ENCODE peak calls at places on chromosomes 1 and 21, in eight cellular contexts. P is GM23338, O is pancreas, D is colonic mucosa, L is endothelial cell of umbilical vein, Z is ovary, S is H9, J is right lobe of liver. X is an unnamed sample. For H3K4me1, the result is how much of the 10 kb centered on the place peaks cover.

GRCh38 chr1:63624911-63625310 is 31.7 kb downstream of the PGM1 start:
- DNase-seq in P (no peak), D (no peak), J (no peak), S (no peak), L (no peak), O (no peak), Z (no peak), X (no peak)

GRCh38 chr1:1024421-1025415 is 4.8 kb downstream of the AGRN start:
- DNase-seq in D (no peak), Z (no peak), S (peak), J (no peak), O (peak), L (no peak), P (peak), X (peak)

GRCh38 chr21:35236090-35236489 is 187.0 kb upstream of the RUNX1 start:
- DNase-seq in L (no peak), O (no peak), D (no peak), J (no peak), Z (no peak), P (no peak), S (no peak), X (no peak)

GRCh38 chr1:231724876-231725647 is 98.5 kb downstream of the DISC1 start:
- DNase-seq in L (peak), P (peak), O (no peak), S (peak), D (peak), Z (no peak), J (no peak), X (no peak)

GRCh38 chr1:4083171-4084052 is 183.3 kb upstream of the C1orf174 start:
- DNase-seq in S (no peak), Z (no peak), L (no peak), J (no peak), P (no peak), O (no peak), D (no peak), X (no peak)

GRCh38 chr1:39238476-39238875 is 34.0 kb downstream of the MACF1 start:
- DNase-seq in L (peak), S (no peak), D (no peak), P (no peak), J (no peak), Z (peak), O (no peak), X (no peak)

GRCh38 chr1:110310300-110310699 is 28.9 kb upstream of the RBM15 start:
- DNase-seq in Z (no peak), O (no peak), J (no peak), S (no peak), D (no peak), P (no peak), L (no peak), X (no peak)

GRCh38 chr1:54080598-54081049 is 27.2 kb downstream of the TCEANC2 start:
- DNase-seq in J (no peak), P (no peak), D (no peak), Z (no peak), S (no peak), O (no peak), L (no peak), X (no peak)

GRCh38 chr1:190540366-190540765 is 62.7 kb upstream of the BRINP3 start:
- DNase-seq in L (no peak), S (no peak), D (no peak), O (no peak), J (no peak), P (peak), Z (no peak), X (no peak)

GRCh38 chr1:108570128-108570527 is 10.2 kb downstream of the EEIG2 start:
- DNase-seq in S (peak), Z (no peak), D (no peak), P (peak), L (no peak), J (no peak), O (no peak), X (no peak)

GRCh38 chr1:24501371-24502167 is 1.1 kb upstream of the RCAN3 start:
- DNase-seq in S (no peak), L (no peak), Z (no peak), O (no peak), D (peak), P (peak), J (no peak), X (no peak)

GRCh38 chr1:231160851-231161710 is 777 bp upstream of the TRIM67 start:
- DNase-seq in O (no peak), D (no peak), P (peak), L (no peak), J (no peak), S (no peak), Z (no peak), X (peak)

GRCh38 chr21:44930543-44930981 is 9.3 kb upstream of the SLX9 start:
- DNase-seq in S (no peak), J (no peak), P (no peak), L (no peak), D (peak), Z (no peak), O (peak), X (peak)

GRCh38 chr1:4600615-4601460 is 53.6 kb upstream of the AJAP1 start:
- DNase-seq in P (no peak), O (no peak), J (no peak), L (no peak), D (no peak), Z (no peak), S (peak), X (peak)

GRCh38 chr21:45089964-45090363 is 15.6 kb downstream of the ADARB1 start:
- DNase-seq in Z (no peak), L (no peak), S (no peak), D (no peak), J (no peak), P (no peak), O (no peak), X (no peak)

GRCh38 chr1:206467915-206468314 is 2.4 kb upstream of the IKBKE start:
- DNase-seq in S (no peak), Z (no peak), D (no peak), O (no peak), P (no peak), J (peak), L (no peak), X (no peak)

GRCh38 chr1:236066828-236067386 is 2.0 kb upstream of the NID1 start:
- DNase-seq in S (no peak), P (peak), J (peak), O (peak), D (peak), Z (peak), L (no peak), X (no peak)

GRCh38 chr21:42019101-42019605 is 9.0 kb upstream of the ZBTB21 start:
- DNase-seq in S (no peak), D (no peak), O (no peak), Z (no peak), L (no peak), J (no peak), P (no peak), X (no peak)

GRCh38 chr1:154608522-154609294 is 722 bp upstream of the ADAR start:
- DNase-seq in P (peak), L (peak), J (peak), O (peak), D (peak), S (peak), Z (no peak), X (peak)

GRCh38 chr21:33754493-33754892 is 112.2 kb downstream of the ITSN1 start:
- DNase-seq in S (no peak), P (no peak), D (no peak), Z (no peak), J (no peak), L (no peak), O (no peak), X (no peak)

GRCh38 chr1:116735246-116735645 is 19.0 kb upstream of the CD2 start:
- DNase-seq in P (no peak), O (no peak), S (no peak), L (no peak), J (no peak), Z (no peak), D (no peak), X (no peak)

GRCh38 chr1:29355375-29355774 is 119.1 kb downstream of the PTPRU start:
- DNase-seq in S (peak), D (no peak), Z (no peak), P (no peak), O (no peak), L (no peak), J (no peak), X (no peak)

GRCh38 chr1:240152611-240153297 is 61.1 kb downstream of the FMN2 start:
- DNase-seq in S (no peak), D (no peak), Z (no peak), O (no peak), L (no peak), J (no peak), P (no peak), X (no peak)

GRCh38 chr1:221174598-221174997 is 295.4 kb downstream of the HLX start:
- DNase-seq in L (no peak), Z (no peak), J (peak), S (peak), D (no peak), P (peak), O (no peak), X (no peak)

GRCh38 chr1:164806531-164806930 is 247.5 kb downstream of the PBX1 start:
- DNase-seq in P (no peak), L (no peak), S (no peak), O (peak), J (no peak), Z (no peak), D (no peak), X (no peak)

GRCh38 chr1:106768077-106768476 is 288.4 kb upstream of the PRMT6 start:
- DNase-seq in L (no peak), Z (no peak), S (no peak), O (no peak), P (no peak), D (no peak), J (no peak), X (no peak)

GRCh38 chr1:17569200-17570139 is 30.0 kb downstream of the ARHGEF10L start:
- DNase-seq in Z (peak), O (peak), S (no peak), J (peak), D (peak), L (no peak), P (no peak), X (peak)

GRCh38 chr1:117673405-117673804 is 67.6 kb downstream of the TENT5C start:
- DNase-seq in O (no peak), Z (no peak), D (peak), P (no peak), L (no peak), J (no peak), S (no peak), X (no peak)

GRCh38 chr1:100926240-100926639 is 30.4 kb downstream of the SLC30A7 start:
- DNase-seq in S (no peak), O (no peak), Z (no peak), L (no peak), D (no peak), J (no peak), P (no peak), X (no peak)

GRCh38 chr1:44035726-44036408 is 4.6 kb upstream of the SLC6A9 start:
- DNase-seq in D (no peak), O (no peak), S (peak), Z (no peak), P (no peak), J (peak), L (no peak), X (peak)

GRCh38 chr21:33478858-33479678 is 706 bp downstream of the TMEM50B start:
- DNase-seq in D (peak), J (peak), P (peak), Z (no peak), S (peak), L (peak), O (peak), X (peak)

GRCh38 chr1:8137406-8138244 is 111.5 kb upstream of the ERRFI1 start:
- DNase-seq in O (no peak), D (no peak), S (no peak), P (no peak), Z (peak), J (no peak), L (peak), X (no peak)

GRCh38 chr1:74673351-74674111 is at the start of gene ERICH3:
- DNase-seq in D (no peak), P (peak), O (no peak), Z (no peak), S (peak), L (no peak), J (peak), X (peak)

GRCh38 chr1:201156346-201156745 is 2.1 kb upstream of the TMEM9 start:
- DNase-seq in L (no peak), S (no peak), D (no peak), J (no peak), Z (no peak), O (no peak), P (no peak), X (no peak)

GRCh38 chr1:240245629-240246020 is 153.9 kb downstream of the FMN2 start:
- DNase-seq in O (no peak), D (no peak), Z (no peak), J (no peak), S (no peak), L (no peak), P (no peak), X (no peak)

GRCh38 chr1:98264727-98265126 is 343.9 kb upstream of the DPYD start:
- DNase-seq in L (no peak), P (no peak), D (no peak), O (no peak), S (no peak), J (no peak), Z (no peak), X (no peak)

GRCh38 chr1:5639323-5639722 is 352.9 kb downstream of the NPHP4 start:
- DNase-seq in L (no peak), D (no peak), S (peak), P (no peak), Z (no peak), O (no peak), J (no peak), X (no peak)

GRCh38 chr21:42097860-42098259 is 26.7 kb downstream of the UMODL1 start:
- DNase-seq in O (no peak), P (no peak), Z (no peak), J (peak), S (no peak), D (peak), L (peak), X (peak)

GRCh38 chr1:30319765-30320580 is 403.4 kb downstream of the MATN1 start:
- DNase-seq in S (no peak), J (no peak), Z (no peak), O (no peak), L (no peak), P (no peak), D (no peak), X (no peak)

GRCh38 chr1:3669421-3669821 is 17.1 kb downstream of the TP73 start:
- DNase-seq in O (no peak), D (no peak), S (no peak), P (no peak), J (peak), L (no peak), Z (no peak), X (peak)

GRCh38 chr1:224433671-224434446 is 738 bp downstream of the WDR26 start:
- DNase-seq in J (peak), L (peak), Z (peak), D (peak), O (peak), P (peak), S (peak), X (peak)
- H3K4me1 ChIP-seq in J (under half), L (under half), Z (under half), D (under half), O (under half), P (under half), S (under half), X (under half)

GRCh38 chr1:214319930-214320329 is 39.0 kb downstream of the SMYD2 start:
- DNase-seq in L (no peak), O (no peak), Z (no peak), J (no peak), S (no peak), P (no peak), D (no peak), X (no peak)
- TF ChIP-seq CTCF in L (no peak), O (no peak), Z (no peak), J (no peak), S (peak), P (no peak), D (no peak), X (no peak)

GRCh38 chr1:41670558-41670957 is 186.1 kb upstream of the EDN2 start:
- DNase-seq in P (no peak), J (no peak), Z (no peak), L (no peak), O (no peak), D (no peak), S (no peak), X (peak)

GRCh38 chr1:41672641-41673313 is 188.3 kb upstream of the EDN2 start:
- DNase-seq in J (no peak), D (no peak), Z (no peak), L (no peak), P (no peak), S (no peak), O (no peak), X (peak)

GRCh38 chr1:41671116-41671755 is 186.8 kb upstream of the EDN2 start:
- DNase-seq in S (no peak), J (no peak), P (no peak), L (no peak), D (no peak), O (no peak), Z (no peak), X (peak)

GRCh38 chr1:41673355-41673754 is 188.9 kb upstream of the EDN2 start:
- DNase-seq in O (no peak), P (no peak), S (no peak), J (no peak), L (no peak), Z (no peak), D (no peak), X (peak)

GRCh38 chr1:41672173-41672572 is 187.7 kb upstream of the EDN2 start:
- DNase-seq in D (no peak), O (no peak), J (no peak), Z (no peak), L (no peak), P (no peak), S (no peak), X (peak)
- H3K4me1 ChIP-seq in D (under half), O (under half), J (under half), Z (under half), L (under half), P (under half), S (under half), X (under half)

DNA sequence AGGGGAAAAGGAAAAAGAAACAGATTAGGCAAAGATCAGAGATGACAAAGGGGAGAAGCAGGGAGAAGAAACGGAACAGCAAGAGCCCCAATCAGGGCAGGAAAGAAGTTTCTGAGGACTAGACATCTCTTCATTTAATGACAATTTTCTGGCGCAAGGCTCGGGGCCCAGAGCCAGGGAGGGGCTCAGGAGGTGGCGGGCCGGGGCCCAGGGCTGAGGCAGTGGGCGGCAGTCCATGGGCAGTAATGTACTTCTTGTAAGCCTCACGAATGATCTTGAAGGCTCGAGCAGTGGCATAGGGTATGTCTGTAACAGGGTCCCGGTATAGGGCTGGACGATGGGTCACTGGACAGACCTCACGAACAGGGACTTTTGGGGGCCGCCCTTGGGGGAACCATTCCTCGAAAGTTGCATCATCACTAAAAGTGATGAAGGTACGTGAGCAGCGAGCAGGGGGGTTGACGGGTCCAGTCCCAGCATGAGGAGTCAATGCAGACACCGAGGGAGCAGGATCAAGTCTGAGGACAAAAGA is 799 bp upstream of the TMOD4 start:
- DNase-seq in D (no peak), Z (no peak), O (no peak), P (no peak), L (no peak), S (no peak), J (no peak), X (peak)
- TF ChIP-seq CTCF in D (no peak), Z (no peak), O (no peak), P (no peak), L (no peak), S (no peak), J (no peak), X (no peak)

GRCh38 chr21:32135401-32136363 is 143.2 kb downstream of the MIS18A start:
- DNase-seq in S (peak), D (no peak), O (no peak), L (no peak), J (no peak), Z (no peak), P (no peak), X (no peak)

GRCh38 chr21:32138658-32139057 is 140.2 kb downstream of the MIS18A start:
- DNase-seq in P (no peak), D (no peak), O (no peak), J (no peak), L (no peak), S (no peak), Z (no peak), X (no peak)

GRCh38 chr21:32137266-32137665 is 141.6 kb downstream of the MIS18A start:
- DNase-seq in J (no peak), S (no peak), O (no peak), L (no peak), P (no peak), Z (no peak), D (no peak), X (no peak)

GRCh38 chr21:32134441-32135159 is 144.2 kb downstream of the MIS18A start:
- DNase-seq in L (no peak), J (no peak), S (peak), P (no peak), D (no peak), Z (no peak), O (no peak), X (no peak)

DNA sequence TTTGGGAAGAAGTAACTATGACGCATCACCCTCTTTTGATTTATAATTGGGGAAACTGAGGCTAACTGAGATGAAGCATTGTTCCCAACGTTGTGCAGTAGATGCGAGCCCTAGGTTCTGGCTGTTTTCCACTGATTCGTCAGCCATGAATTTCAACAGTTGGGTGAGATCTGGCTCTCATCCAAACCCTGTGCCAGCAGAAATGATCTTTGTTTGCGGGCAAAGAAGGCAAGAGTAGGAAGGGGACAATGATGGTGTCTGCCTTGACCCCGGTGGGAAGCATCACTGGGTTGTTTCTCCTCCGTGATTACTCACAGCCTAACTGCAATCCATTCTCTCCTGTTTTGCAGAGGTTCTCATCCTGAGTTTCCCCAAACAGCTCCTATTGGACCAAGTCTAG is 142.3 kb downstream of the MIS18A start:
- DNase-seq in O (no peak), J (no peak), S (no peak), Z (no peak), L (no peak), D (no peak), P (no peak), X (no peak)
- H3K4me1 ChIP-seq in O (under half), J (under half), S (under half), Z (under half), L (under half), D (under half), P (under half), X (under half)

GRCh38 chr21:37166733-37167132 is 93.7 kb downstream of the TTC3 start:
- DNase-seq in L (peak), P (peak), O (no peak), S (peak), D (no peak), J (no peak), Z (no peak), X (no peak)
- TF ChIP-seq CTCF in L (no peak), P (peak), O (no peak), S (peak), D (no peak), J (no peak), Z (no peak), X (peak)

X was measured in kidney.